ENCODE peak calls at places on chromosomes 7 and 10, in four cellular contexts. P is upper lobe of right lung, T is sigmoid colon, R is cardiac muscle cell. J is an unnamed sample.

GRCh38 chr7:129831424-129832058 is 121.2 kb downstream of the UBE2H start:
- DNase-seq in R (peak), P (no peak), T (no peak), J (no peak)

GRCh38 chr7:27115161-27116018 is 12.9 kb upstream of the HOXA2 start:
- DNase-seq in R (no peak), P (no peak), T (peak), J (peak)

GRCh38 chr10:79242620-79243152 is 104.6 kb upstream of the PPIF start:
- DNase-seq in T (peak), P (peak), R (peak), J (no peak)

GRCh38 chr7:151231964-151232271 is 365 bp upstream of the CHPF2 start:
- DNase-seq in P (no peak), T (no peak), R (peak), J (no peak)

GRCh38 chr10:105473170-105473569 is 832.1 kb downstream of the SORCS3 start:
- DNase-seq in T (no peak), P (no peak), R (no peak), J (no peak)

GRCh38 chr7:128827971-128828711 is 2.1 kb upstream of the FLNC start:
- DNase-seq in T (peak), P (no peak), R (peak), J (no peak)

GRCh38 chr7:98105942-98106544 is 619 bp upstream of the LMTK2 start:
- DNase-seq in P (no peak), T (peak), R (no peak), J (no peak)

GRCh38 chr7:45178241-45179225 is 20.9 kb downstream of the RAMP3 start:
- DNase-seq in P (peak), T (peak), R (no peak), J (peak)

GRCh38 chr10:88193018-88193417 is 329.6 kb downstream of the PTEN start:
- DNase-seq in R (no peak), P (no peak), T (no peak), J (no peak)

GRCh38 chr7:74514131-74514591 is 60.5 kb downstream of the GTF2IRD1 start:
- DNase-seq in R (no peak), T (peak), P (no peak), J (no peak)

GRCh38 chr7:140036224-140036651 is 26.5 kb downstream of the PARP12 start:
- DNase-seq in P (no peak), R (no peak), T (no peak), J (no peak)

GRCh38 chr10:95332666-95333249 is 42.0 kb upstream of the PDLIM1 start:
- DNase-seq in T (no peak), R (no peak), P (no peak), J (no peak)

GRCh38 chr7:31271641-31272405 is 68.7 kb downstream of the NEUROD6 start:
- DNase-seq in P (no peak), T (no peak), R (no peak), J (no peak)

GRCh38 chr10:76631054-76631453 is 1006.6 kb downstream of the KCNMA1 start:
- DNase-seq in P (no peak), R (no peak), T (no peak), J (no peak)

GRCh38 chr7:28102778-28103177 is 77.8 kb downstream of the JAZF1 start:
- DNase-seq in T (peak), P (no peak), R (peak), J (no peak)

GRCh38 chr7:68706291-68706690 is 892.0 kb upstream of the AUTS2 start:
- DNase-seq in R (peak), T (no peak), P (no peak), J (no peak)

GRCh38 chr7:3043544-3044395 is at the start of gene CARD11:
- DNase-seq in P (no peak), R (peak), T (no peak), J (peak)

GRCh38 chr7:137636376-137636775 is 210.4 kb downstream of the DGKI start:
- DNase-seq in P (no peak), T (no peak), R (no peak), J (no peak)

GRCh38 chr7:30436518-30436917 is 42.1 kb downstream of the NOD1 start:
- DNase-seq in R (no peak), P (no peak), T (peak), J (no peak)

GRCh38 chr7:39667354-39667923 is 44.1 kb downstream of the RALA start:
- DNase-seq in R (peak), P (no peak), T (no peak), J (no peak)

GRCh38 chr7:44109991-44110390 is 5.8 kb downstream of the AEBP1 start:
- DNase-seq in T (no peak), R (no peak), P (no peak), J (no peak)

GRCh38 chr7:151690597-151690996 is 170.9 kb upstream of the RHEB start:
- DNase-seq in P (no peak), R (peak), T (no peak), J (no peak)

GRCh38 chr7:96499532-96499931 is 177.6 kb upstream of the SLC25A13 start:
- DNase-seq in R (no peak), T (no peak), P (no peak), J (no peak)

GRCh38 chr10:490891-491571 is 198.4 kb downstream of the DIP2C start:
- DNase-seq in R (peak), P (peak), T (peak), J (no peak)

GRCh38 chr7:117019786-117020604 is 66.7 kb downstream of the ST7 start:
- DNase-seq in R (peak), P (no peak), T (peak), J (peak)

GRCh38 chr10:125294109-125294508 is 133.7 kb upstream of the CTBP2 start:
- DNase-seq in T (no peak), P (no peak), R (no peak), J (no peak)

GRCh38 chr10:25068152-25069058 is 52.0 kb downstream of the THNSL1 start:
- DNase-seq in T (no peak), R (no peak), P (no peak), J (no peak)

GRCh38 chr10:12333382-12334185 is 15.8 kb upstream of the CAMK1D start:
- DNase-seq in P (peak), R (peak), T (peak), J (peak)

GRCh38 chr10:72079356-72079755 is 9.0 kb downstream of the SPOCK2 start:
- DNase-seq in R (no peak), P (no peak), T (peak), J (no peak)

GRCh38 chr10:1422275-1422674 is 315.1 kb downstream of the ADARB2 start:
- DNase-seq in T (no peak), R (no peak), P (no peak), J (peak)

GRCh38 chr10:106078796-106079576 is 1085.5 kb downstream of the SORCS1 start:
- DNase-seq in T (no peak), R (peak), P (no peak), J (no peak)

GRCh38 chr7:27172388-27172774 is 1.7 kb downstream of the HOXA10 start:
- DNase-seq in R (no peak), T (peak), P (peak), J (no peak)

GRCh38 chr10:15715619-15716227 is 4.0 kb downstream of the ITGA8 start:
- DNase-seq in T (no peak), P (no peak), R (peak), J (no peak)

GRCh38 chr10:73478636-73479035 is 17.2 kb downstream of the PPP3CB start:
- DNase-seq in T (no peak), R (no peak), P (no peak), J (no peak)

DNA sequence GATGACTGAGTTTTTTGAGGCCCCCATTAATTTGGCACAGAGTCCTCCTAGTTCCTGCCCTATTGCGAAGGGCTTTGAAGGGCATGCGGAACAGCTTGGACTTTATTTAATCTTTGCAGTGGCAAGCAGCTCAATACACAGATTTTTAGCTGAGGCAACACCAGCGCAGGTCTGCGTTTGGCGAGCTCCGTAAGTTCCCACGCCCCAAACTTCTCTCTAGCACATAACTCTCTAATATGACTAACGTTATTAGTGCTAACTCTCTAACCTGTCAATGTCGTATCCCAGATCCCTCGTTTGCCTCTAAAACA is 366 bp upstream of the TAF3 start:
- DNase-seq in T (no peak), R (no peak), P (no peak), J (no peak)
- H3K27ac ChIP-seq in T (peak), R (no peak), P (peak), J (peak)

DNA sequence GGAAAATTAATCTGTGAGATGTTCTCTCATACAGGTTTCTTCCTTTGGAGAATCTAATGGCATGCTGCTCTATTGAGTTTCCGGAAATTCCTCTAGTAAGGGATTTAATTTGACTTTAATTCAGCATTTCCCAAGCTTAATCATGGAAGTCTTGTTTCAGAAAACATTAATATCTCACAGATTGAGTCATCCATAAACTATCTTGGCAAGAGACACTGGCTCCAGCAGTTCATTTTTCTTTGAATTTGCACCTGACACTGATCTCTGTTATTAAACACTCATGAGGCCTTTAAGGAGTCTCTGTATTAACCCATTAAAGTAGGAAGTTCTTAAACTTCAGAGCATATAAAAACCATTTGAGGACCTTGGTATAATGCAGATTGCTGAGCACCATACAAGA is 3.7 kb upstream of the ITGB8 start:
- DNase-seq in R (peak), P (no peak), T (no peak), J (no peak)
- H3K27ac ChIP-seq in R (no peak), P (no peak), T (no peak), J (no peak)

GRCh38 chr7:156948361-156948760 is 1.2 kb upstream of the NOM1 start:
- DNase-seq in R (no peak), T (no peak), P (no peak), J (no peak)
- H3K27ac ChIP-seq in R (no peak), T (peak), P (peak), J (no peak)

DNA sequence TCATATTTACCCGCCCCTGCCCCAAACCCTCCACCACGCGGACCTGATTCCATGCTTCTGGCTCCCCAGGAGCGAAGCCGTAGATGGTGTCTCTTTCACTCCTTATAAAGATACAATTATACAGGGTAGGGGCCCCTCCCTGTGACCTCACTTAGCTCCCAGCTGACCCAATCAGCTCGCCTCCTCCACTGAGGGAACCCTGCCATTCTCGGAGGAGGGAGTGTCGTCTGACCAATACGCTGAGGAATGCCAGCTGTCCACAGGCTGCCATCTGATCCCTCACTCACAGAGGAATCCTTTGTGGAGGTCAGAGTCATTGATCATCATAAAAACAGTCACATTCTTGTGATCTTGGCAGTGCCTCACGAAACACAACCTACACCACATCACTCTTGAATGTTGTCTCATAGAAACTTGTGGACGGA is 67.5 kb upstream of the INSIG1 start:
- DNase-seq in P (no peak), T (peak), R (peak), J (no peak)
- H3K27ac ChIP-seq in P (no peak), T (no peak), R (no peak), J (no peak)

GRCh38 chr10:69323622-69324021 is 45.3 kb downstream of the HK1 start:
- DNase-seq in R (no peak), T (no peak), P (no peak), J (no peak)
- H3K27ac ChIP-seq in R (peak), T (peak), P (no peak), J (peak)

DNA sequence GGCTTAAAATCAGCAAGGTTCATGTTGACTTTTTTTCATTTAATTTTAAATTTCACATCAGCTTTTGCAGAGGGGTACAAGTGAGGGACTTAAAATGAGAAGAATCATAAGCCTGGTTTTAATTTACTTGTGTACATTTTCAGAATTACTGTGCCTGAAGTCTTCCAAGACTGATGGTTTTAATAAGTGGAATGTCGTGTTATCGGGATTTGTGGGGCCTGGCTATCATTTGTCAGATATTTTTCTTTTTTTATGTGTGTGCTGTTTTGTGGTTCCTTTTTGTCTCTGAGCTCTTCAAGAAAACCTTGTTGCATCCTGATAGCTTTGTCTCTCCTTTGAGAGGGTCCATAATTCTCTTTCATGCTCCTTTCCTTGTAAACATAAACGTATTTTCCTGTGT is 8.7 kb upstream of the ATRNL1 start:
- DNase-seq in T (no peak), P (no peak), R (no peak), J (no peak)
- H3K27ac ChIP-seq in T (no peak), P (no peak), R (no peak), J (no peak)

GRCh38 chr10:8403711-8404371 is 349.4 kb downstream of the GATA3 start:
- DNase-seq in T (no peak), R (no peak), P (no peak), J (no peak)
- H3K27ac ChIP-seq in T (no peak), R (no peak), P (no peak), J (no peak)

J was measured in coronary artery.